ENCODE peak calls at places on chromosomes 3 and 15, in five cellular contexts. One of them, this sample, is unnamed.

GRCh38 chr15:71485094-71485693 is 325.2 kb upstream of the NR2E3 start:
- DNase-seq in activated T-cell treated with anti-CD3 and anti-CD28 coated beads, Interleukin-2, amount 50 U/mL, for 1 hour: no peak
- DNase-seq in GM20000: peak
- DNase-seq in AG04450: no peak
- DNase-seq in cardiac septum: no peak
- DNase-seq in this sample: peak

GRCh38 chr15:38349251-38349650 is 96.6 kb downstream of the SPRED1 start:
- DNase-seq in activated T-cell treated with anti-CD3 and anti-CD28 coated beads, Interleukin-2, amount 50 U/mL, for 1 hour: no peak
- DNase-seq in GM20000: no peak
- DNase-seq in cardiac septum: no peak
- DNase-seq in AG04450: peak
- DNase-seq in this sample: no peak

GRCh38 chr15:74274485-74275038 is 38.4 kb downstream of the CCDC33 start:
- DNase-seq in AG04450: no peak
- DNase-seq in GM20000: no peak
- DNase-seq in activated T-cell treated with anti-CD3 and anti-CD28 coated beads, Interleukin-2, amount 50 U/mL, for 1 hour: no peak
- DNase-seq in cardiac septum: no peak
- DNase-seq in this sample: no peak

GRCh38 chr3:22450785-22451400 is 699.9 kb upstream of the ZNF385D start:
- DNase-seq in AG04450: no peak
- DNase-seq in GM20000: no peak
- DNase-seq in activated T-cell treated with anti-CD3 and anti-CD28 coated beads, Interleukin-2, amount 50 U/mL, for 1 hour: no peak
- DNase-seq in cardiac septum: no peak
- DNase-seq in this sample: no peak

GRCh38 chr15:52288051-52288942 is 7.3 kb downstream of the MYO5C start:
- DNase-seq in GM20000: no peak
- DNase-seq in AG04450: peak
- DNase-seq in activated T-cell treated with anti-CD3 and anti-CD28 coated beads, Interleukin-2, amount 50 U/mL, for 1 hour: no peak
- DNase-seq in cardiac septum: no peak
- DNase-seq in this sample: no peak

GRCh38 chr15:48645558-48646330 is at the start of gene FBN1:
- DNase-seq in AG04450: peak
- DNase-seq in GM20000: peak
- DNase-seq in cardiac septum: peak
- DNase-seq in activated T-cell treated with anti-CD3 and anti-CD28 coated beads, Interleukin-2, amount 50 U/mL, for 1 hour: no peak
- DNase-seq in this sample: peak

GRCh38 chr3:187088701-187089100 is 50.6 kb downstream of the RPL39L start:
- DNase-seq in cardiac septum: no peak
- DNase-seq in activated T-cell treated with anti-CD3 and anti-CD28 coated beads, Interleukin-2, amount 50 U/mL, for 1 hour: no peak
- DNase-seq in GM20000: no peak
- DNase-seq in AG04450: no peak
- DNase-seq in this sample: no peak

GRCh38 chr3:129031476-129032215 is 28.9 kb upstream of the GP9 start:
- DNase-seq in activated T-cell treated with anti-CD3 and anti-CD28 coated beads, Interleukin-2, amount 50 U/mL, for 1 hour: no peak
- DNase-seq in cardiac septum: no peak
- DNase-seq in AG04450: no peak
- DNase-seq in GM20000: no peak
- DNase-seq in this sample: no peak

GRCh38 chr3:23806322-23807160 is 786 bp downstream of the UBE2E1 start:
- DNase-seq in activated T-cell treated with anti-CD3 and anti-CD28 coated beads, Interleukin-2, amount 50 U/mL, for 1 hour: peak
- DNase-seq in AG04450: no peak
- DNase-seq in GM20000: peak
- DNase-seq in cardiac septum: peak
- DNase-seq in this sample: peak

GRCh38 chr3:143121240-143122088 is 1.9 kb downstream of the CHST2 start:
- DNase-seq in activated T-cell treated with anti-CD3 and anti-CD28 coated beads, Interleukin-2, amount 50 U/mL, for 1 hour: peak
- DNase-seq in cardiac septum: no peak
- DNase-seq in GM20000: peak
- DNase-seq in AG04450: peak
- DNase-seq in this sample: peak

GRCh38 chr3:114841515-114841914 is 305.6 kb downstream of the ZBTB20 start:
- DNase-seq in GM20000: no peak
- DNase-seq in cardiac septum: no peak
- DNase-seq in activated T-cell treated with anti-CD3 and anti-CD28 coated beads, Interleukin-2, amount 50 U/mL, for 1 hour: no peak
- DNase-seq in AG04450: no peak
- DNase-seq in this sample: no peak

GRCh38 chr3:51720292-51721061 is 13.6 kb downstream of the GRM2 start:
- DNase-seq in activated T-cell treated with anti-CD3 and anti-CD28 coated beads, Interleukin-2, amount 50 U/mL, for 1 hour: no peak
- DNase-seq in GM20000: peak
- DNase-seq in AG04450: no peak
- DNase-seq in cardiac septum: no peak
- DNase-seq in this sample: peak

GRCh38 chr3:46922871-46923558 is 45.5 kb downstream of the PTH1R start:
- DNase-seq in activated T-cell treated with anti-CD3 and anti-CD28 coated beads, Interleukin-2, amount 50 U/mL, for 1 hour: no peak
- DNase-seq in cardiac septum: peak
- DNase-seq in AG04450: no peak
- DNase-seq in GM20000: no peak
- DNase-seq in this sample: no peak

GRCh38 chr15:77025066-77025435 is 30.1 kb downstream of the PSTPIP1 start:
- DNase-seq in activated T-cell treated with anti-CD3 and anti-CD28 coated beads, Interleukin-2, amount 50 U/mL, for 1 hour: no peak
- DNase-seq in AG04450: no peak
- DNase-seq in cardiac septum: no peak
- DNase-seq in GM20000: no peak
- DNase-seq in this sample: no peak

This sample was measured in GM13976.